ENCODE peak calls at places on chromosomes 12 and 14, in six cellular contexts. One of them, this sample, is unnamed.

GRCh38 chr14:78985668-78986073 is 815.5 kb downstream of the NRXN3 start:
- DNase-seq in AG09319: no peak
- DNase-seq in psoas muscle: no peak
- DNase-seq in NCI-H1105: no peak
- DNase-seq in Peyer's patch: no peak
- DNase-seq in C1 segment of cervical spinal cord: no peak
- DNase-seq in this sample: no peak

GRCh38 chr12:113464852-113465719 is 6.6 kb downstream of the LHX5 start:
- DNase-seq in AG09319: no peak
- DNase-seq in psoas muscle: no peak
- DNase-seq in NCI-H1105: no peak
- DNase-seq in Peyer's patch: no peak
- DNase-seq in C1 segment of cervical spinal cord: no peak
- DNase-seq in this sample: no peak

GRCh38 chr14:90061849-90062794 is at the start of gene KCNK13:
- DNase-seq in AG09319: no peak
- DNase-seq in psoas muscle: no peak
- DNase-seq in NCI-H1105: peak; percentile 94
- DNase-seq in Peyer's patch: no peak
- DNase-seq in C1 segment of cervical spinal cord: no peak
- DNase-seq in this sample: no peak

GRCh38 chr14:99138999-99139865 is 132.8 kb downstream of the BCL11B start:
- DNase-seq in AG09319: no peak
- DNase-seq in psoas muscle: no peak
- DNase-seq in NCI-H1105: no peak
- DNase-seq in Peyer's patch: peak; percentile 21
- DNase-seq in C1 segment of cervical spinal cord: no peak
- DNase-seq in this sample: no peak

GRCh38 chr14:96989293-96989692 is 192.1 kb downstream of the VRK1 start:
- DNase-seq in AG09319: no peak
- DNase-seq in psoas muscle: no peak
- DNase-seq in NCI-H1105: no peak
- DNase-seq in Peyer's patch: no peak
- DNase-seq in C1 segment of cervical spinal cord: no peak
- DNase-seq in this sample: no peak

GRCh38 chr12:57241556-57242310 is 9.3 kb downstream of the STAC3 start:
- DNase-seq in AG09319: no peak
- DNase-seq in psoas muscle: peak; percentile 67
- DNase-seq in NCI-H1105: no peak
- DNase-seq in Peyer's patch: no peak
- DNase-seq in C1 segment of cervical spinal cord: no peak
- DNase-seq in this sample: no peak

GRCh38 chr12:128570191-128571065 is 253.3 kb downstream of the SLC15A4 start:
- DNase-seq in AG09319: no peak
- DNase-seq in psoas muscle: no peak
- DNase-seq in NCI-H1105: no peak
- DNase-seq in Peyer's patch: no peak
- DNase-seq in C1 segment of cervical spinal cord: no peak
- DNase-seq in this sample: no peak

GRCh38 chr12:50157259-50157658 is 9.9 kb downstream of the CERS5 start:
- DNase-seq in AG09319: no peak
- DNase-seq in psoas muscle: no peak
- DNase-seq in NCI-H1105: no peak
- DNase-seq in Peyer's patch: no peak
- DNase-seq in C1 segment of cervical spinal cord: no peak
- DNase-seq in this sample: no peak

GRCh38 chr14:70808023-70808401 is 1.3 kb downstream of the MAP3K9 start:
- DNase-seq in AG09319: no peak
- DNase-seq in psoas muscle: no peak
- DNase-seq in NCI-H1105: peak; percentile 29
- DNase-seq in Peyer's patch: peak; percentile 80
- DNase-seq in C1 segment of cervical spinal cord: no peak
- DNase-seq in this sample: no peak

GRCh38 chr14:103696466-103697071 is 18.7 kb downstream of the XRCC3 start:
- DNase-seq in AG09319: peak; percentile 23
- DNase-seq in psoas muscle: peak; percentile 80
- DNase-seq in NCI-H1105: no peak
- DNase-seq in Peyer's patch: peak; percentile 44
- DNase-seq in C1 segment of cervical spinal cord: no peak
- DNase-seq in this sample: no peak